ENCODE peak calls at places on chromosomes 3 and 15, in seven cellular contexts. One of them, this sample, is unnamed.

GRCh38 chr3:67037615-67038014 is 39.5 kb downstream of the KBTBD8 start:
- DNase-seq in NCI-H1092: no peak
- DNase-seq in NCI-H2029 treated with DMSO at 0.1 percent for 48 hours: no peak
- DNase-seq in neural crest cell: no peak
- DNase-seq in G401: no peak
- DNase-seq in AG09309: no peak
- DNase-seq in NCI-H226: no peak
- DNase-seq in this sample: no peak

GRCh38 chr3:70840106-70840870 is 527.9 kb upstream of the MDFIC2 start:
- DNase-seq in NCI-H1092: no peak
- DNase-seq in NCI-H2029 treated with DMSO at 0.1 percent for 48 hours: no peak
- DNase-seq in neural crest cell: no peak
- DNase-seq in G401: no peak
- DNase-seq in AG09309: no peak
- DNase-seq in NCI-H226: peak; percentile 28
- DNase-seq in this sample: no peak

GRCh38 chr3:194854290-194855024 is 168.8 kb downstream of the FAM43A start:
- DNase-seq in NCI-H1092: no peak
- DNase-seq in NCI-H2029 treated with DMSO at 0.1 percent for 48 hours: no peak
- DNase-seq in neural crest cell: no peak
- DNase-seq in G401: no peak
- DNase-seq in AG09309: no peak
- DNase-seq in NCI-H226: no peak
- DNase-seq in this sample: no peak

GRCh38 chr15:58352026-58352929 is 79.5 kb upstream of the LIPC start:
- DNase-seq in NCI-H1092: no peak
- DNase-seq in NCI-H2029 treated with DMSO at 0.1 percent for 48 hours: no peak
- DNase-seq in neural crest cell: no peak
- DNase-seq in G401: no peak
- DNase-seq in AG09309: no peak
- DNase-seq in NCI-H226: no peak
- DNase-seq in this sample: no peak

GRCh38 chr15:91335702-91336101 is 235.6 kb downstream of the SV2B start:
- DNase-seq in NCI-H1092: no peak
- DNase-seq in NCI-H2029 treated with DMSO at 0.1 percent for 48 hours: no peak
- DNase-seq in neural crest cell: no peak
- DNase-seq in G401: no peak
- DNase-seq in AG09309: no peak
- DNase-seq in NCI-H226: no peak
- DNase-seq in this sample: no peak

GRCh38 chr15:66071621-66072295 is 181.8 kb downstream of the MEGF11 start:
- DNase-seq in NCI-H1092: no peak
- DNase-seq in NCI-H2029 treated with DMSO at 0.1 percent for 48 hours: no peak
- DNase-seq in neural crest cell: no peak
- DNase-seq in G401: peak; percentile 46
- DNase-seq in AG09309: no peak
- DNase-seq in NCI-H226: no peak
- DNase-seq in this sample: no peak

GRCh38 chr3:61561374-61562041 is at the start of gene PTPRG:
- DNase-seq in NCI-H1092: peak; percentile 82
- DNase-seq in NCI-H2029 treated with DMSO at 0.1 percent for 48 hours: peak; percentile 49
- DNase-seq in neural crest cell: peak; percentile 75
- DNase-seq in G401: peak; percentile 91
- DNase-seq in AG09309: peak; percentile 80
- DNase-seq in NCI-H226: peak; percentile 85
- DNase-seq in this sample: peak; percentile 95

GRCh38 chr3:174951023-174951422 is 91.9 kb downstream of the NAALADL2 start:
- DNase-seq in NCI-H1092: no peak
- DNase-seq in NCI-H2029 treated with DMSO at 0.1 percent for 48 hours: no peak
- DNase-seq in neural crest cell: no peak
- DNase-seq in G401: no peak
- DNase-seq in AG09309: no peak
- DNase-seq in NCI-H226: peak; percentile 85
- DNase-seq in this sample: no peak

GRCh38 chr15:31503256-31503655 is 176.6 kb downstream of the KLF13 start:
- DNase-seq in NCI-H1092: no peak
- DNase-seq in NCI-H2029 treated with DMSO at 0.1 percent for 48 hours: no peak
- DNase-seq in neural crest cell: no peak
- DNase-seq in G401: no peak
- DNase-seq in AG09309: no peak
- DNase-seq in NCI-H226: no peak
- DNase-seq in this sample: no peak

GRCh38 chr3:46091971-46092703 is 64.9 kb upstream of the XCR1 start:
- DNase-seq in NCI-H1092: no peak
- DNase-seq in NCI-H2029 treated with DMSO at 0.1 percent for 48 hours: no peak
- DNase-seq in neural crest cell: no peak
- DNase-seq in G401: no peak
- DNase-seq in AG09309: no peak
- DNase-seq in NCI-H226: no peak
- DNase-seq in this sample: no peak

GRCh38 chr15:73696641-73697001 is 12.4 kb downstream of the CD276 start:
- DNase-seq in NCI-H1092: no peak
- DNase-seq in NCI-H2029 treated with DMSO at 0.1 percent for 48 hours: no peak
- DNase-seq in neural crest cell: no peak
- DNase-seq in G401: no peak
- DNase-seq in AG09309: no peak
- DNase-seq in NCI-H226: no peak
- DNase-seq in this sample: no peak

This sample was measured in H7.